ENCODE peak calls at places on chromosomes 6 and 20, in five cellular contexts. Y, P, C, I and K are unnamed samples.

GRCh38 chr6:12164508-12164770 is 125.7 kb upstream of the EDN1 start:
- DNase-seq in P (no peak), Y (no peak), C (no peak), I (peak; percentile 48), K (no peak)

GRCh38 chr6:33628401-33628964 is 7.4 kb downstream of the ITPR3 start:
- DNase-seq in C (no peak), P (no peak), I (no peak), Y (no peak), K (peak; percentile 14)

GRCh38 chr20:24987244-24987643 is 5.3 kb downstream of the APMAP start:
- DNase-seq in I (peak; percentile 32), C (no peak), P (no peak), Y (peak; percentile 83), K (no peak)

GRCh38 chr6:2108700-2109306 is 136.6 kb downstream of the GMDS start:
- DNase-seq in I (no peak), P (no peak), C (no peak), Y (peak; percentile 20), K (no peak)

GRCh38 chr6:124984668-124985338 is 22.6 kb downstream of the RNF217 start:
- DNase-seq in P (no peak), C (no peak), Y (no peak), I (peak; percentile 78), K (no peak)

GRCh38 chr6:125953502-125953875 is 3.1 kb upstream of the HINT3 start:
- DNase-seq in P (no peak), Y (peak; percentile 74), I (no peak), C (peak; percentile 73), K (no peak)

GRCh38 chr20:22389836-22390542 is 194.4 kb downstream of the FOXA2 start:
- DNase-seq in I (no peak), P (peak; percentile 89), C (peak; percentile 81), Y (peak; percentile 46), K (peak; percentile 77)

GRCh38 chr6:107196143-107196542 is 80.8 kb upstream of the BEND3 start:
- DNase-seq in I (no peak), Y (peak; percentile 5), C (no peak), P (no peak), K (no peak)

GRCh38 chr6:147651249-147652063 is 143.0 kb downstream of the SAMD5 start:
- DNase-seq in C (peak; percentile 15), P (peak; percentile 8), Y (no peak), I (peak; percentile 51), K (peak; percentile 27)

GRCh38 chr6:135299256-135299655 is 118.1 kb downstream of the MYB start:
- DNase-seq in C (no peak), Y (no peak), I (peak; percentile 75), P (peak; percentile 3), K (no peak)

GRCh38 chr6:111604259-111605099 is 1.2 kb downstream of the TRAF3IP2 start:
- DNase-seq in Y (no peak), C (peak; percentile 53), P (no peak), I (peak; percentile 80), K (peak; percentile 62)

GRCh38 chr6:108862479-108863191 is 14.4 kb downstream of the ARMC2 start:
- DNase-seq in C (no peak), I (no peak), P (no peak), Y (no peak), K (no peak)

GRCh38 chr6:4313044-4313686 is 177.8 kb upstream of the ECI2 start:
- DNase-seq in Y (no peak), P (peak; percentile 82), I (peak; percentile 92), C (peak; percentile 45), K (peak; percentile 41)

GRCh38 chr20:7856756-7857155 is 83.5 kb downstream of the HAO1 start:
- DNase-seq in I (peak; percentile 69), C (no peak), Y (no peak), P (peak; percentile 50), K (no peak)

GRCh38 chr20:6707231-6707870 is 60.1 kb upstream of the BMP2 start:
- DNase-seq in Y (no peak), I (no peak), C (no peak), P (no peak), K (no peak)

GRCh38 chr20:7240490-7240889 is 473.0 kb downstream of the BMP2 start:
- DNase-seq in C (no peak), I (no peak), Y (no peak), P (no peak), K (no peak)

GRCh38 chr6:132167966-132168365 is 216.8 kb upstream of the CCN2 start:
- DNase-seq in Y (peak; percentile 37), I (no peak), C (no peak), P (no peak), K (no peak)

GRCh38 chr6:167987396-167987795 is 10.1 kb upstream of the KIF25 start:
- DNase-seq in P (no peak), I (no peak), C (no peak), Y (no peak), K (no peak)

GRCh38 chr6:13422601-13423247 is 64.7 kb downstream of the GFOD1 start:
- DNase-seq in P (no peak), I (peak; percentile 36), C (no peak), Y (no peak), K (peak; percentile 68)

DNA sequence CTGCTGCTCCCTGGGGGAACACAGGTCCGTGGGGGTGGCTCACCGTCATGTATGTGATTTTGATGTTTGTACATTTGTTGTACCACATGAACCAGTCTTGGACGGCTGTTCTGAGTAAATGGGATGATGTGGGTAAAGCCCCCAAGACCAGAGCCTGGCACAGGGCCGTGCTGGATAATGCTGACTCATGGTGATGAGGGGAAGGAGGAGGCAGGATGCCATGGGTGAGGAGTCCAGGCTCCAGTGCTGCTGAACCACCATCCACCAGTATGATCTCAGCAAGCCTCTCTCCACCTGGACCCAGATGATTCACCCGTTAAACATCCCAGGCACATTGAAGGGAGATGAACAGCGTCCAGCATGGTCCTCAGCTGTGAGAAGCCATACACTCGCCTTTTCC is 9.6 kb upstream of the APCDD1L start:
- DNase-seq in C (no peak), Y (no peak), P (peak; percentile 24), I (peak; percentile 85), K (no peak)
- TF ChIP-seq POLR2A in C (no peak), Y (no peak), P (no peak), I (no peak), K (no peak)

DNA sequence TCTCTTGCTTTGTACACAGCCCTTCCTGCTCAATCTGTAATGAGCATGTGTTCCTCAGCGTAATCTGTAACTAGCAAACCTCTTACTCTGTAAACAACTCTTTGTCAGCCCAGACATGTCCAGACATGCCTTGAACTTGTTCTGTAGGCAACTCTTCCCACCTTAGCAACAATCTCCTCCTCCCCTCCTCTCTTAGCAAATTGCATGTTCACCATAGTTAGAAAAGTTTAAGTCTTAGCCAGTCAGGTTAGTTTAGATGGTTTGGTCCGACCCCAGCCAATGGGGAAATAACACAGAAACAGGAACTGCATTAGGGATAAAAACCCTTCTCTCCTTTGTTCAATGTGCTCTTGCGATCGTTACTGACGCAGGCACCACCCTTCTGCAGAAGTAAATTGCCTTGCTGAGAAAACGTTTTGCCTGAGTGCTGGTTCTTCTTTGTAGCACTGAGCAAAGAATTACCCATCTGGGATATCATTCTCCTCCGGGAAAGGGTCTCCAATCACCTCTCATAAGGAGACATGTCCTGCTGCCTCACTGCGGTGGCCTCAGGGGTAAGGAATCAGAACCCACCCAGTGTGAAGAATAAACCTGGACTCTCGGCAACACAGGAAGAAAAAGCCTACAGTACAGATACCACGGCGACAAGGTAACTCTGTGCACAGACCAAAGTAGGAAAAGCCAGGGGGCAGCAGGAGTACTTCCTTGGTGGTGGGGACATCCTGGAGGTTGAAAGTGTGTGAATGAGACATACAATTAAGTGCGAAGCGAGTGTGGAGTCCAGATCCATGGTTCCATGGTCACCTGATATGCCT is 26.2 kb downstream of the PLN start:
- DNase-seq in P (peak; percentile 34), C (no peak), Y (no peak), I (peak; percentile 39), K (no peak)
- H3K9me3 ChIP-seq in P (peaks cover 18% of the 10 kb centered on the region), C (no peaks in the 10 kb centered on the region), Y (peaks cover 32% of the 10 kb centered on the region), I (peaks cover 16% of the 10 kb centered on the region), K (no peaks in the 10 kb centered on the region)

DNA sequence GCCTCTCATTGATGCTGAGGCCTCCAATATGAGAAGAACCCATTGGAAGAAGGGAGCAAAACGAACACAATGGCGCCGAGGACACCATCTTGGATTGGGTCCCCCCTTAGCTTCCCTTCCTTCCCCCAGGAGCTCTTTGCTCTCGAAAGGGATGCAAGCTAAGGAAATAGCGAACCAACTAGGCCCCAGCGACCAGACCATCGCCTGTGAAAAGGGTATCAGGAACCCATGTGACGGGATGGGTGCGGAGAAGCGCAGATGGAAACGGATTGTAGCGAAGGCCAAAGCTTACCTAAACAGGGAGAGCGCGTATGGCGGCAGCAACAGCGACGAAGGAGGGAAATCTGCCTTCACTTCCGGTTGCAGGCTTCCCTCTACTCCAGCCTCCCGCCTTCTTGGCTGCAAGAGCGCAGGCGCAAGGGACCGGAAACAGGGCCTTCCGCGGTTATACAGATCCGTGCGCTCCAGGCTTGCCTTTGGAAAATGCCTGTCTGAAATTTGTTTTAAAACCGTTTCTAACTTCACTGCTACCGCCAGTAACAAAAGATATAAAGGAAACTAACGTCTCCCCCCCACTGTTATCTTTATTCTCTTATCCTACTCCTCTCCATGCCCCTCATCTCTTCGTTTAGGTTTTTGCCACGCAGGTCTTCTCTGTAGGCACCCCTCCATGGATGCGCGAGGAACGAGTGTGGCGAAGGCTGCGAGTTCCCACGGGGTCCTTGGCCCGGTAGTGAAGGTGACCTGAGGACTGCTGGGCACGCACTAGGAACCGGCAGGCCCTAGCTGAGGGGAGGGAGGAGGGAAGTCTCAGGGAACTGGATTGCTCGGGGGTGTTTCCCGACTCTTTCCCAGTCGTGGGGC is at the start of gene DDX39B:
- DNase-seq in C (peak; percentile 97), P (peak; percentile 97), Y (peak; percentile 98), I (peak; percentile 98), K (peak; percentile 96)
- TF ChIP-seq POLR2A in C (peak; percentile 96), P (peak; percentile 87), Y (peak; percentile 99), I (peak; percentile 98), K (peak; percentile 76)

GRCh38 chr6:159533568-159533967 is 159.5 kb downstream of the SOD2 start:
- DNase-seq in C (no peak), I (peak; percentile 3), P (no peak), Y (no peak), K (no peak)
- H3K9me3 ChIP-seq in C (no peaks in the 10 kb centered on the region), I (no peaks in the 10 kb centered on the region), P (no peaks in the 10 kb centered on the region), Y (no peaks in the 10 kb centered on the region), K (no peaks in the 10 kb centered on the region)

GRCh38 chr6:42366011-42366705 is 85.6 kb downstream of the TRERF1 start:
- DNase-seq in P (no peak), C (no peak), I (no peak), Y (no peak), K (peak; percentile 56)

GRCh38 chr6:42368156-42368555 is 83.6 kb downstream of the TRERF1 start:
- DNase-seq in C (no peak), Y (no peak), P (no peak), I (no peak), K (no peak)

GRCh38 chr6:42369568-42369967 is 82.2 kb downstream of the TRERF1 start:
- DNase-seq in I (no peak), C (no peak), P (peak; percentile 10), Y (no peak), K (peak; percentile 20)

GRCh38 chr6:42366999-42367352 is 84.8 kb downstream of the TRERF1 start:
- DNase-seq in Y (no peak), C (no peak), P (no peak), I (no peak), K (no peak)

GRCh38 chr6:42367353-42368011 is 84.2 kb downstream of the TRERF1 start:
- DNase-seq in Y (no peak), C (no peak), P (no peak), I (peak; percentile 60), K (no peak)
- TF ChIP-seq POLR2A in Y (no peak), C (no peak), P (no peak), I (no peak), K (no peak)

GRCh38 chr6:6177754-6178153 is 142.7 kb downstream of the F13A1 start:
- DNase-seq in I (no peak), P (no peak), Y (no peak), C (no peak), K (no peak)
- H3K9me3 ChIP-seq in I (peaks cover 33% of the 10 kb centered on the region), P (no peaks in the 10 kb centered on the region), Y (no peaks in the 10 kb centered on the region), C (no peaks in the 10 kb centered on the region), K (no peaks in the 10 kb centered on the region)